ENCODE peak calls at places on chromosomes 5 and 9, in nine cellular contexts. C is mesenchymal stem cell; E is cardiac fibroblast; A is AG20443; O is CD4-positive, alpha-beta T cell; P is transverse colon; Y is GDM1; I is RPMI7951; H is activated naive CD8-positive, alpha-beta T cell treated with anti-CD3 and anti-CD28 coated beads for 36 hours. Z is an unnamed sample.

GRCh38 chr5:139391570-139392323 is 2.0 kb upstream of the MZB1 start:
- DNase-seq in P (peak; percentile 71), E (no peak), A (no peak), Y (no peak), H (no peak), I (peak; percentile 83), C (no peak), O (no peak), Z (no peak)

GRCh38 chr5:112116372-112116771 is 302.7 kb downstream of the EPB41L4A start:
- DNase-seq in A (no peak), C (no peak), I (no peak), H (no peak), O (no peak), E (peak; percentile 12), Y (no peak), P (no peak), Z (no peak)

GRCh38 chr9:4986291-4986690 is 1.2 kb downstream of the JAK2 start:
- DNase-seq in A (no peak), H (no peak), E (peak; percentile 15), O (no peak), I (no peak), Y (no peak), C (peak; percentile 45), P (no peak), Z (no peak)

GRCh38 chr5:37214550-37214949 is 34.6 kb downstream of the CPLANE1 start:
- DNase-seq in A (no peak), O (no peak), Y (no peak), H (no peak), I (no peak), E (no peak), C (peak; percentile 12), P (no peak), Z (no peak)

GRCh38 chr5:97004423-97005060 is 68.7 kb downstream of the LNPEP start:
- DNase-seq in E (no peak), I (no peak), O (no peak), H (peak; percentile 2), A (no peak), P (no peak), C (peak; percentile 23), Y (no peak), Z (no peak)

GRCh38 chr5:10521466-10522223 is 42.2 kb upstream of the ANKRD33B start:
- DNase-seq in I (no peak), Y (no peak), O (no peak), A (no peak), H (no peak), E (no peak), C (no peak), P (no peak), Z (no peak)

GRCh38 chr5:176387384-176387925 is 943 bp downstream of the NOP16 start:
- DNase-seq in C (peak; percentile 18), I (no peak), P (no peak), O (no peak), Y (no peak), E (no peak), A (no peak), H (no peak), Z (peak; percentile 18)

GRCh38 chr9:130835441-130836298 is 616 bp downstream of the ABL1 start:
- DNase-seq in A (peak; percentile 45), C (peak; percentile 60), O (peak; percentile 12), I (peak; percentile 29), Y (no peak), H (peak; percentile 55), E (peak; percentile 59), P (peak; percentile 40), Z (peak; percentile 49)

GRCh38 chr9:132901859-132902831 is 23.4 kb downstream of the SPACA9 start:
- DNase-seq in Y (peak; percentile 42), I (peak; percentile 72), P (peak; percentile 67), A (peak; percentile 93), O (peak; percentile 72), C (peak; percentile 92), H (peak; percentile 69), E (peak; percentile 88), Z (peak; percentile 85)

GRCh38 chr5:138544171-138545134 is 1.4 kb upstream of the ETF1 start:
- DNase-seq in P (peak; percentile 20), H (no peak), O (no peak), C (peak; percentile 51), E (peak; percentile 33), A (peak; percentile 34), Y (no peak), I (peak; percentile 29), Z (peak; percentile 36)

GRCh38 chr9:91177081-91177480 is 184.6 kb downstream of the AUH start:
- DNase-seq in A (no peak), O (no peak), H (no peak), Y (no peak), I (no peak), P (peak; percentile 1), C (no peak), E (no peak), Z (no peak)